ENCODE peak calls at places on chromosome 13, in five cellular contexts. D is left ventricle myocardium inferior; C is transverse colon; Y is CD4-positive, alpha-beta T cell; J is AG10803. H is an unnamed sample.

GRCh38 chr13:98141091-98141490 is 1.8 kb upstream of the FARP1 start:
- DNase-seq in Y (no peak), D (no peak), C (no peak), J (no peak), H (no peak)

GRCh38 chr13:113933901-113934300 is 40.0 kb downstream of the C13orf46 start:
- DNase-seq in Y (no peak), C (peak), J (no peak), D (peak), H (no peak)

GRCh38 chr13:25922373-25922772 is 129.4 kb downstream of the SHISA2 start:
- DNase-seq in Y (no peak), J (peak), C (no peak), D (no peak), H (no peak)

GRCh38 chr13:95099541-95099940 is 201.7 kb downstream of the ABCC4 start:
- DNase-seq in D (no peak), J (no peak), C (no peak), Y (no peak), H (peak)

GRCh38 chr13:113996912-113997745 is 23.3 kb upstream of the C13orf46 start:
- DNase-seq in C (no peak), J (no peak), D (no peak), Y (no peak), H (no peak)

GRCh38 chr13:45879666-45880065 is 28.1 kb upstream of the SIAH3 start:
- DNase-seq in D (peak), Y (peak), C (peak), J (no peak), H (no peak)

GRCh38 chr13:44972956-44973581 is 16.2 kb downstream of the NUFIP1 start:
- DNase-seq in C (no peak), Y (no peak), D (no peak), J (peak), H (no peak)

GRCh38 chr13:39765801-39766463 is 110.5 kb downstream of the COG6 start:
- DNase-seq in J (peak), Y (no peak), C (peak), D (peak), H (no peak)

GRCh38 chr13:101417043-101417406 is 717 bp upstream of the NALCN start:
- DNase-seq in C (no peak), J (no peak), D (no peak), Y (no peak), H (no peak)

GRCh38 chr13:25214371-25215252 is 42.5 kb upstream of the AMER2 start:
- DNase-seq in J (peak), Y (no peak), C (no peak), D (no peak), H (peak)

GRCh38 chr13:53622431-53622830 is 593.8 kb downstream of the OLFM4 start:
- DNase-seq in D (no peak), C (no peak), Y (no peak), J (no peak), H (no peak)

GRCh38 chr13:40559915-40560314 is 106.5 kb downstream of the FOXO1 start:
- DNase-seq in J (no peak), C (no peak), D (no peak), Y (no peak), H (no peak)

GRCh38 chr13:73984949-73985691 is 149.1 kb downstream of the KLF12 start:
- DNase-seq in Y (peak), C (no peak), D (peak), J (no peak), H (no peak)

GRCh38 chr13:113616991-113617749 is 32.6 kb downstream of the TFDP1 start:
- DNase-seq in Y (no peak), C (no peak), J (no peak), D (no peak), H (peak)

GRCh38 chr13:95556981-95557380 is 4.5 kb downstream of the CLDN10 start:
- DNase-seq in D (no peak), J (no peak), Y (no peak), C (no peak), H (no peak)

GRCh38 chr13:50627111-50627510 is 216.4 kb downstream of the DLEU7 start:
- DNase-seq in C (no peak), J (no peak), D (no peak), Y (no peak), H (no peak)

GRCh38 chr13:46496086-46496485 is 56.9 kb upstream of the LRCH1 start:
- DNase-seq in D (no peak), J (peak), C (no peak), Y (no peak), H (no peak)

GRCh38 chr13:41827507-41828213 is 133.2 kb downstream of the VWA8 start:
- DNase-seq in Y (no peak), J (peak), C (no peak), D (no peak), H (peak)

GRCh38 chr13:101325423-101325822 is 90.9 kb downstream of the NALCN start:
- DNase-seq in J (no peak), Y (no peak), C (no peak), D (no peak), H (no peak)

GRCh38 chr13:99869830-99870229 is 101.7 kb downstream of the ZIC5 start:
- DNase-seq in Y (no peak), C (no peak), D (no peak), J (no peak), H (no peak)

GRCh38 chr13:48896312-48896711 is 79.4 kb upstream of the FNDC3A start:
- DNase-seq in C (no peak), J (peak), D (no peak), Y (no peak), H (peak)
- TF ChIP-seq CTCF in C (no peak), J (no peak), D (no peak), Y (no peak), H (no peak)

GRCh38 chr13:83151308-83151660 is 731.0 kb downstream of the SLITRK1 start:
- DNase-seq in C (no peak), J (peak), Y (no peak), D (no peak), H (peak)
- TF ChIP-seq CTCF in C (no peak), J (no peak), Y (no peak), D (no peak), H (no peak)

GRCh38 chr13:67736646-67737420 is 506.7 kb upstream of the PCDH9 start:
- DNase-seq in Y (no peak), C (no peak), D (no peak), J (peak), H (peak)
- TF ChIP-seq CTCF in Y (no peak), C (peak), D (no peak), J (peak), H (no peak)

DNA sequence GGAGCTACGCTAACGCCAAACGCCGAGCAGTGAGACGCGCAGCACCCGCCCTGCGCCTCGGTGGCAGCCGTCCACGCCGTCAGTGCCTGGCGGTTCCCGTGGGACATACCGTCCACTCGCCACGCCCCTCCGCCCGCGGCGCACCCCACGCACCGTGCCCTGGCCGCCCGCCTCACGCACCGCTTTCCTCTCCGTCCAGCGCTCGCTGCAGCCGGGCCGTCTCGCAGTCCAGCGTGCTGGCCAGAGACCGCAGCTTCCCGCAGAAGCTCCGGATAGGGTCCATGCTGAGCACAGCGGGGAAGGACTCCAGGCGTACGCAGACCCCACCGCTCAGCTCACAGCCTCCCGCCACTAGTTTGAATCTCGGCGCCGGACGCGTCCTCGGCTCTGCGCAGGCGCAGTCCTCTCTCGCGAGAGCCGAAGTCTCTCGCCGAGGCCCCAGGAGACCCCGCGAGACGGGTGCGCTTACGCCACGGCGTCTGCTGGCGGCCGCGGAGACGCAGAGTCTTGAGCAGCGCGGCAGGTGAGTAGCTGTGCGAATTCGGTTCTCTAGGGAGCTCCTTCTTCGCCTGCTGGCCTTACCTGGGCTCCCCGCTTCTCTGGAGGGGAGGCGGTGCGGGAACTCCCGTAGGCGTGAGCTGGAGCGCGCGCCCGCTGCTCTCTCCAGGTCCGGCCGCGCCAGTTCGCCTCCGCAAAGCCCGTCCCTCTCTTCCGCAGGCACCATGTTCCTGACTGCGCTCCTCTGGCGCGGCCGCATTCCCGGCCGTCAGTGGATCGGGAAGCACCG is at the start of the genes MRPL57 and SKA3:
- DNase-seq in Y (peak), J (peak), D (peak), C (peak), H (peak)
- TF ChIP-seq CTCF in Y (no peak), J (peak), D (peak), C (peak), H (no peak)